ENCODE peak calls at places on chromosomes 3 and 15, in nine cellular contexts. L is GM10248, E is fibroblast of pulmonary artery, G is fibroblast of lung, A is AG04449, S is HFFc6, Y is activated B cell treated with CpG ODN at 0.5 μM for 24 hours, U is uterus, M is brain microvascular endothelial cell. O is an unnamed sample.
A peak's percentile ranks its signal among the peaks of the same experiment; 100 is the strongest.

GRCh38 chr15:66508293-66508883 is 3.3 kb downstream of the ZWILCH start:
- DNase-seq in G (no peak), U (no peak), Y (no peak), L (no peak), M (no peak), E (no peak), A (no peak), S (no peak), O (no peak)

GRCh38 chr15:77527164-77527778 is 105.4 kb downstream of the LINGO1 start:
- DNase-seq in E (peak; percentile 55), M (no peak), Y (no peak), G (peak; percentile 87), L (no peak), S (no peak), A (no peak), U (no peak), O (peak; percentile 68)

GRCh38 chr15:101014921-101015841 is 96.0 kb downstream of the LRRK1 start:
- DNase-seq in U (peak; percentile 72), Y (peak; percentile 49), M (peak; percentile 45), A (no peak), E (peak; percentile 82), G (peak; percentile 75), S (peak; percentile 51), L (peak; percentile 79), O (peak; percentile 80)

GRCh38 chr3:46370784-46371183 is at the start of gene CCR5:
- DNase-seq in L (no peak), E (no peak), A (no peak), G (no peak), S (no peak), Y (no peak), U (no peak), M (no peak), O (no peak)

GRCh38 chr15:44584162-44584749 is 47.3 kb downstream of the EIF3J start:
- DNase-seq in S (peak; percentile 10), Y (peak; percentile 31), M (no peak), L (peak; percentile 37), A (no peak), U (no peak), E (peak; percentile 51), G (peak; percentile 21), O (peak; percentile 70)

GRCh38 chr3:100288288-100288894 is 27.6 kb downstream of the TBC1D23 start:
- DNase-seq in E (no peak), M (no peak), L (no peak), Y (no peak), S (no peak), G (no peak), U (no peak), A (no peak), O (no peak)

GRCh38 chr3:131107637-131108433 is 81.2 kb downstream of the NEK11 start:
- DNase-seq in G (no peak), Y (no peak), S (peak; percentile 30), L (no peak), A (peak; percentile 41), M (no peak), E (peak; percentile 28), U (no peak), O (no peak)

GRCh38 chr15:73882761-73883419 is 9.5 kb downstream of the TBC1D21 start:
- DNase-seq in U (peak; percentile 6), S (no peak), E (no peak), M (no peak), L (no peak), G (no peak), A (no peak), Y (no peak), O (peak; percentile 25)

GRCh38 chr3:67433109-67433508 is 221.3 kb downstream of the SUCLG2 start:
- DNase-seq in E (no peak), A (no peak), S (no peak), G (no peak), L (no peak), M (no peak), Y (no peak), U (no peak), O (no peak)

GRCh38 chr15:88681610-88682221 is 42.9 kb downstream of the ISG20 start:
- DNase-seq in E (no peak), L (no peak), G (no peak), U (no peak), S (no peak), M (no peak), Y (no peak), A (no peak), O (no peak)

GRCh38 chr15:90598053-90598577 is 68.4 kb downstream of the CRTC3 start:
- DNase-seq in L (peak; percentile 76), G (no peak), Y (peak; percentile 24), S (peak; percentile 8), A (no peak), M (no peak), U (peak; percentile 40), E (peak; percentile 16), O (peak; percentile 70)

GRCh38 chr3:134487406-134487805 is 1.5 kb downstream of the CEP63 start:
- DNase-seq in S (no peak), E (no peak), L (peak; percentile 52), Y (no peak), M (no peak), A (no peak), G (no peak), U (no peak), O (no peak)

GRCh38 chr3:99114565-99115291 is 213.2 kb upstream of the DCBLD2 start:
- DNase-seq in E (peak; percentile 81), A (no peak), Y (no peak), S (peak; percentile 64), L (no peak), M (peak; percentile 68), U (no peak), G (peak; percentile 68), O (no peak)

DNA sequence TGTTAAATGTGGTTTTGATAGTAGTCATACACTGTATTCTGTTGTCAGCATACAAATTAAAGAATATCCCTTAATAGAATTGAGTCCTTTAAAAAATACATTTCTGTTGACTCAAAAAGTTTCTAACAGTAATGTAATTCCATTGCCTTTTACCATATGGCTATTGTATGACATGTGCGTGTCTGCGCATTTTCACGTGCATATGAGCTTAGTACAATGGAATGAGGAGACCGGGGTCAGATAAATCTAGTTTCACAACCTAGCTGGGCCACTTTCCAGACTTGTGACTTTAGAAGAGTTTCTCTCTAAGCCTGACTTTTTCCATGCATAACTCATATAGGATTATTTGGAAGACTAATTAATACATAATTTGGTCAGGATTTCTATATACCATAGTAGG is 38.7 kb downstream of the ZBTB38 start:
- DNase-seq in U (peak; percentile 70), S (peak; percentile 97), A (peak; percentile 96), L (no peak), Y (no peak), E (peak; percentile 99), M (peak; percentile 97), G (peak; percentile 100), O (no peak)
- TF ChIP-seq CTCF in U (no peak), S (no peak), A (no peak), L (no peak), Y (no peak), E (no peak), M (no peak), G (no peak), O (no peak)

GRCh38 chr3:183825380-183826161 is at the start of gene MAP6D1:
- DNase-seq in Y (peak; percentile 57), L (peak; percentile 73), M (peak; percentile 26), U (peak; percentile 24), E (peak; percentile 31), G (peak; percentile 49), A (no peak), S (peak; percentile 32), O (peak; percentile 76)
- TF ChIP-seq CTCF in Y (no peak), L (peak; percentile 29), M (peak; percentile 57), U (peak; percentile 22), E (peak; percentile 5), G (peak; percentile 34), A (peak; percentile 66), S (peak; percentile 64), O (peak; percentile 24)

GRCh38 chr3:128553560-128553959 is 60.6 kb upstream of the GATA2 start:
- DNase-seq in U (no peak), M (no peak), G (no peak), L (no peak), A (no peak), E (no peak), Y (no peak), S (no peak), O (peak; percentile 30)

GRCh38 chr3:128555098-128555825 is 62.3 kb upstream of the GATA2 start:
- DNase-seq in A (no peak), S (no peak), G (no peak), L (no peak), U (peak; percentile 43), E (peak; percentile 26), M (no peak), Y (no peak), O (peak; percentile 78)

GRCh38 chr3:128555881-128556280 is 62.9 kb upstream of the GATA2 start:
- DNase-seq in L (no peak), U (no peak), Y (no peak), M (no peak), A (no peak), S (no peak), E (no peak), G (no peak), O (no peak)

GRCh38 chr3:128554465-128555097 is 61.6 kb upstream of the GATA2 start:
- DNase-seq in S (no peak), M (no peak), L (no peak), Y (no peak), E (no peak), G (no peak), U (no peak), A (no peak), O (no peak)

DNA sequence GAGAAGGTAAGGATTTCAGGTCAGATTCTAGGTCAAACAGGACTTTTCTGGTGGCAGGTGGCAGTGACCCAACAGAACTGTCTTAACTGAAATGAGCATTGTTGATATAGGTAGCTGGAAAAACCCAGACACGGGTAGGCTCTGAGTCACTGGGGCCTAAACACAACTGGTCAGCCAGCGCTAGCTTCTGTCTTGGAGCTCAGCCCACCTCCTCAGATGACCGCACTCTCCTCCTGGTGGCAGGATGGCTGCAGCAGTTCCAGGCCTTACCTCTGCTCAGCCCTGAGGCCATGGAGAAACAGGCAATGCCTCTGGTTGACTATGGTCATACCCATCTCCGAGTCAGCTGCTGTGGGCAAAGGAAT is 61.1 kb upstream of the GATA2 start:
- DNase-seq in Y (no peak), L (no peak), E (peak; percentile 80), U (no peak), G (peak; percentile 18), M (peak; percentile 56), S (peak; percentile 56), A (no peak), O (peak; percentile 30)
- TF ChIP-seq CTCF in Y (no peak), L (no peak), E (peak; percentile 39), U (no peak), G (no peak), M (peak; percentile 62), S (peak; percentile 53), A (no peak), O (no peak)

DNA sequence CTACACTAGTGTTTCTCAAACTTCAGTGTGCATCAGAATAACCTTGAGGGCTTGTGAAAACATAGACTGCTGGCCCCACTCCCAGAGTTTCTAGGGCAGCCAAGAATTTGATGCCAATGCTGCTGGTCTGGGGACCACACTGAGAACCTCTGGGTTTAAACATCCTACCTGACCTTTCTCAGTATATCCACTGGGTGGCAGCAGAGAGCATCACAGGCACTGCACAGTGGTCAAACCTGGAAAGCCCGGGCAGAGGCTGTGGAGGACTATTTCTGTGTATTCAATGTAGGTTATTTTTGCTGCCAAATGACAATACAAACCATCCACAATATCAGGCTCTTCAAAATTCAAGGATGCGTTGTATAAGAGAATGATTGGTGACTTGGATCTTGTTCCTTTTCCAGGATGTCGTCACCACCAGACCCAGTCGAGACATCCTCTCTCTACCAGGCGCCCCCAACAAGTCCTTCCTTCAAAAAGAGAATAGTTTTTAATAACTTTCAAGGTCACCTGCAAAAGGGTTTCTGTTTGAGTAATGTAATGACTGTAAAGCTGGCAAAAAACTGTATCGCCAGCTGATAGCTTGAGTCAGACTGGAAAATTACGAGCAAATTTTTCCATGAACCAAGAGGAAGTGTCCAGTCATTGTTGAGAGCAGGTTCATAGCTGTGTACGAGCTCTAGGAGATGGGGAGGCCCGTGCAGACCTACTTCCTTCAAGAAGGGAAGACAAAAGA is 30.6 kb upstream of the MYZAP start:
- DNase-seq in E (peak; percentile 86), S (peak; percentile 78), Y (peak; percentile 32), A (peak; percentile 10), M (peak; percentile 70), L (peak; percentile 72), U (peak; percentile 66), G (peak; percentile 65), O (no peak)
- TF ChIP-seq CTCF in E (peak; percentile 93), S (peak; percentile 96), Y (peak; percentile 53), A (peak; percentile 87), M (peak; percentile 94), L (peak; percentile 78), U (peak; percentile 96), G (peak; percentile 89), O (peak; percentile 93)